ENCODE peak calls at places on chromosomes 2 and 18, in four cellular contexts. G, I, X and T are unnamed samples.

GRCh38 chr18:13412017-13412416 is 193.5 kb downstream of the LDLRAD4 start:
- DNase-seq in G (no peak), X (no peak), I (no peak), T (no peak)

GRCh38 chr2:151851761-151852160 is 23.5 kb upstream of the ARL5A start:
- DNase-seq in G (peak), I (no peak), X (no peak), T (no peak)

GRCh38 chr18:32930695-32931301 is 158.0 kb upstream of the KLHL14 start:
- DNase-seq in X (no peak), I (no peak), G (peak), T (peak)

GRCh38 chr2:80531319-80531718 is 226.8 kb upstream of the LRRTM1 start:
- DNase-seq in G (no peak), I (no peak), X (no peak), T (no peak)

GRCh38 chr2:199136681-199137080 is 321.1 kb downstream of the SATB2 start:
- DNase-seq in G (no peak), I (no peak), X (no peak), T (peak)

GRCh38 chr2:17069564-17069963 is 403.9 kb upstream of the CYRIA start:
- DNase-seq in I (no peak), G (no peak), X (no peak), T (no peak)

GRCh38 chr18:67123901-67124300 is 392.6 kb downstream of the DSEL start:
- DNase-seq in I (no peak), G (no peak), X (no peak), T (no peak)

GRCh38 chr2:98761267-98761781 is 30.4 kb upstream of the MGAT4A start:
- DNase-seq in X (no peak), I (no peak), G (peak), T (no peak)

GRCh38 chr18:3256693-3257626 is 5.0 kb upstream of the MYL12B start:
- DNase-seq in I (no peak), X (no peak), G (peak), T (no peak)

GRCh38 chr2:186588940-186589732 is 720 bp upstream of the ITGAV start:
- DNase-seq in X (no peak), I (no peak), G (peak), T (no peak)

GRCh38 chr18:378039-378438 is 110.2 kb upstream of the THOC1 start:
- DNase-seq in G (no peak), X (no peak), I (no peak), T (no peak)

GRCh38 chr18:78928076-78928475 is 51.5 kb upstream of the SALL3 start:
- DNase-seq in X (no peak), I (no peak), G (no peak), T (no peak)

GRCh38 chr18:42730272-42730671 is 385.2 kb downstream of the RIT2 start:
- DNase-seq in G (no peak), X (no peak), I (no peak), T (no peak)

GRCh38 chr18:58612239-58613055 is 16.4 kb downstream of the ALPK2 start:
- DNase-seq in X (no peak), I (no peak), G (no peak), T (no peak)

GRCh38 chr2:165698621-165698946 is 95.5 kb downstream of the GALNT3 start:
- DNase-seq in G (peak), I (peak), X (peak), T (peak)

GRCh38 chr2:134988994-134989605 is 58.1 kb downstream of the MAP3K19 start:
- DNase-seq in X (no peak), I (no peak), G (peak), T (peak)

GRCh38 chr2:200356794-200357472 is 50.4 kb downstream of the SPATS2L start:
- DNase-seq in G (no peak), I (no peak), X (no peak), T (no peak)

GRCh38 chr2:168752361-168752760 is 50.1 kb upstream of the NOSTRIN start:
- DNase-seq in G (no peak), I (no peak), X (no peak), T (no peak)

GRCh38 chr2:64769392-64770044 is 115.8 kb upstream of the SERTAD2 start:
- DNase-seq in I (no peak), X (no peak), G (no peak), T (no peak)

GRCh38 chr2:166628478-166629136 is 134.6 kb upstream of the SCN7A start:
- DNase-seq in I (peak), X (no peak), G (no peak), T (no peak)

GRCh38 chr2:101759162-101759561 is 61.7 kb downstream of the MAP4K4 start:
- DNase-seq in I (no peak), X (no peak), G (no peak), T (no peak)

GRCh38 chr18:12694032-12694431 is 8.5 kb downstream of the CEP76 start:
- DNase-seq in I (no peak), G (peak), X (no peak), T (no peak)

GRCh38 chr2:176177580-176178270 is 10.7 kb upstream of the HOXD1 start:
- DNase-seq in I (no peak), X (no peak), G (no peak), T (no peak)
- TF ChIP-seq CREM in I (no peak), X (no peak), G (no peak), T (no peak)

DNA sequence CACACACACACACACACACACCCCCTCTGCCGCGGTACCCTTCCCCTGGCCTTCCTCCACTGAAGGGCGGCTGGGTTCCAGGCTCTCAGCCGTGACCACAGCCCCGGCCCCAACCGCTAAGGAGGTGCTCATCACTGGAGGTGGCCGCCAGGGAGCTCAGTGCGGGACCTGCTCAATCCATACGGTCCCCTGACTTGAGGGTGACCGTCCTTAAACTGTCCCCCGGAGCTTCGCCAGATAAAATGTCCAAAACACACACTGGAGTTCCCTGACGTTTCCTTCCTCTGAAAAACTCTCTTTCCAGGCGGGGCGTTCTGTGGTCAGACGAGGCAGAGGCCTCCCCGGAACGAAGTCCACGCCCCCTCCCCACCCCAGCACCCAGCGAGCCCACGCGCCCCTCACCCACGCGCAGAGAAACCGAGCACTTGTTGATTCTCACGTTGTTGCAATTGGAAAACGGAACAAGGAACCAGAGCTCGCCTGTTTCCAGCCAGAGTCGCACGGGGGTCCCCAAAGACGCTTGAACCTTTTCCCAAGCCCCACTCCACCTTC is 1.4 kb downstream of the MBP start:
- DNase-seq in I (no peak), X (no peak), G (no peak), T (no peak)
- TF ChIP-seq CREM in I (no peak), X (no peak), G (no peak), T (no peak)

GRCh38 chr2:190515687-190516086 is 18.8 kb downstream of the NEMP2 start:
- DNase-seq in I (no peak), G (no peak), X (no peak), T (no peak)
- TF ChIP-seq CREM in I (no peak), G (no peak), X (no peak), T (no peak)

GRCh38 chr2:207183506-207183905 is 17.8 kb upstream of the KLF7 start:
- DNase-seq in X (no peak), G (no peak), I (no peak), T (no peak)

GRCh38 chr2:207182916-207183315 is 17.2 kb upstream of the KLF7 start:
- DNase-seq in X (no peak), G (no peak), I (no peak), T (no peak)

GRCh38 chr2:207185372-207185771 is 19.6 kb upstream of the KLF7 start:
- DNase-seq in I (no peak), G (no peak), X (no peak), T (no peak)

GRCh38 chr2:207184768-207185167 is 19.0 kb upstream of the KLF7 start:
- DNase-seq in X (no peak), I (no peak), G (no peak), T (no peak)

DNA sequence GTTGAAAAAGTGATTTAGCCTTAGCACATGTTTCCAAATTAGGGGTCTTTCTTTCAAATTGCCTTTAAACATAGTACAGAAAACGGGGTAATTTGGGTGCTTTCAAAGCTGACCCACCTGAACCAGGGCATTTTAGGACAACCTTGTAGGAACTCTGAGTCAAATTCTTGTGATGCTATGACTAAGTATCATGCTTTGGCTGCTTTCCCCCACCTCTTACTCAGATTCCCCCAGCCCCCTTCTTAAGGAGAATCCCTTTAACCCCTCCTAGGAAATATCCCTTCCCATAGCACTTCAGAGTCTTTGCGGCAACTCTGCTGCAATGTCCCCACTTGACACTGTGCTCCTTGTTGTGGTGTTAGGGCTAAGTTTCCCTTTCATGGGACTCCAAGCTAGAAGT is 18.6 kb upstream of the KLF7 start:
- DNase-seq in G (no peak), X (no peak), I (no peak), T (no peak)
- TF ChIP-seq CREM in G (no peak), X (no peak), I (no peak), T (no peak)